ENCODE peak calls at places on chromosomes 16 and 17, in seven cellular contexts. G, J, I, K, M, Z and Q are unnamed samples.

GRCh38 chr16:53156516-53156915 is 101.7 kb downstream of the CHD9 start:
- DNase-seq in G (peak), J (no peak), I (no peak), K (no peak), M (no peak), Z (no peak), Q (no peak)

GRCh38 chr17:54937018-54937417 is 31.4 kb downstream of the COX11 start:
- DNase-seq in G (no peak), J (no peak), I (no peak), K (peak), M (no peak), Z (no peak), Q (no peak)

GRCh38 chr16:58509256-58510096 is 5.8 kb upstream of the SETD6 start:
- DNase-seq in G (no peak), J (no peak), I (no peak), K (no peak), M (peak), Z (no peak), Q (no peak)

GRCh38 chr17:1312261-1312870 is 32.9 kb downstream of the TRARG1 start:
- DNase-seq in G (no peak), J (no peak), I (no peak), K (peak), M (no peak), Z (no peak), Q (no peak)

GRCh38 chr16:22188595-22189442 is 17.3 kb upstream of the EEF2K start:
- DNase-seq in G (peak), J (peak), I (peak), K (peak), M (peak), Z (peak), Q (peak)

GRCh38 chr17:80007939-80008338 is 27.7 kb downstream of the TBC1D16 start:
- DNase-seq in G (no peak), J (no peak), I (no peak), K (no peak), M (no peak), Z (no peak), Q (no peak)

GRCh38 chr16:66335704-66336329 is 30.7 kb upstream of the CDH5 start:
- DNase-seq in G (peak), J (peak), I (no peak), K (peak), M (peak), Z (no peak), Q (no peak)

GRCh38 chr16:80477838-80478237 is 63.0 kb upstream of the DYNLRB2 start:
- DNase-seq in G (no peak), J (no peak), I (no peak), K (no peak), M (no peak), Z (no peak), Q (no peak)

GRCh38 chr16:86667035-86667434 is 88.7 kb downstream of the FOXL1 start:
- DNase-seq in G (peak), J (peak), I (no peak), K (no peak), M (no peak), Z (no peak), Q (peak)

GRCh38 chr16:29852654-29853053 is 10.4 kb downstream of the CDIPT start:
- DNase-seq in G (peak), J (no peak), I (no peak), K (no peak), M (no peak), Z (no peak), Q (peak)

GRCh38 chr17:64067642-64068041 is 47.2 kb upstream of the ICAM2 start:
- DNase-seq in G (no peak), J (no peak), I (no peak), K (no peak), M (no peak), Z (no peak), Q (no peak)

GRCh38 chr16:57808589-57808988 is 6.3 kb upstream of the KIFC3 start:
- DNase-seq in G (no peak), J (no peak), I (no peak), K (no peak), M (no peak), Z (no peak), Q (no peak)

GRCh38 chr17:67386965-67387551 is 10.0 kb downstream of the PITPNC1 start:
- DNase-seq in G (peak), J (peak), I (peak), K (peak), M (peak), Z (peak), Q (no peak)

GRCh38 chr16:14131774-14132695 is 60.9 kb downstream of the MRTFB start:
- DNase-seq in G (no peak), J (no peak), I (no peak), K (no peak), M (no peak), Z (no peak), Q (no peak)

DNA sequence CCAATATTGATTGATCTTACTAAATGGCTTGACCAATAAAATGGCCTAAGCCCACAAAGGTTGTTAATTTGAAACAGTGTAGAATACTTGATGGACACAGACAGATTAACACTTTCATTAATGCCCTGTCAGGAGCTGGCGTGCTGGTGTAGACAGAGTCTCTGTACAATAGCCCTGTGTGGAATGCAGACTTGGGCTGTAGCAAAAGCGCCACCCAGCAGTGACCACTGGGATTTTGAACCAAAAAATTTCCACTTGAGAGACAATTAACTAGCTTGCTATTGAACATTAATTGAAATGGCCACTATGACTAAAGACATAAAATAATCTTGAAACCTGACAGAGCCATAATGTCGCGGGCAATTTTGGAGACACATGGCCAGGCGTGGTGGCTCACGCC is 19.7 kb upstream of the GUCY2D start:
- DNase-seq in G (peak), J (no peak), I (no peak), K (peak), M (no peak), Z (no peak), Q (no peak)
- TF ChIP-seq CTCF in G (peak), J (no peak), I (peak), K (peak), M (no peak), Z (no peak), Q (no peak)

DNA sequence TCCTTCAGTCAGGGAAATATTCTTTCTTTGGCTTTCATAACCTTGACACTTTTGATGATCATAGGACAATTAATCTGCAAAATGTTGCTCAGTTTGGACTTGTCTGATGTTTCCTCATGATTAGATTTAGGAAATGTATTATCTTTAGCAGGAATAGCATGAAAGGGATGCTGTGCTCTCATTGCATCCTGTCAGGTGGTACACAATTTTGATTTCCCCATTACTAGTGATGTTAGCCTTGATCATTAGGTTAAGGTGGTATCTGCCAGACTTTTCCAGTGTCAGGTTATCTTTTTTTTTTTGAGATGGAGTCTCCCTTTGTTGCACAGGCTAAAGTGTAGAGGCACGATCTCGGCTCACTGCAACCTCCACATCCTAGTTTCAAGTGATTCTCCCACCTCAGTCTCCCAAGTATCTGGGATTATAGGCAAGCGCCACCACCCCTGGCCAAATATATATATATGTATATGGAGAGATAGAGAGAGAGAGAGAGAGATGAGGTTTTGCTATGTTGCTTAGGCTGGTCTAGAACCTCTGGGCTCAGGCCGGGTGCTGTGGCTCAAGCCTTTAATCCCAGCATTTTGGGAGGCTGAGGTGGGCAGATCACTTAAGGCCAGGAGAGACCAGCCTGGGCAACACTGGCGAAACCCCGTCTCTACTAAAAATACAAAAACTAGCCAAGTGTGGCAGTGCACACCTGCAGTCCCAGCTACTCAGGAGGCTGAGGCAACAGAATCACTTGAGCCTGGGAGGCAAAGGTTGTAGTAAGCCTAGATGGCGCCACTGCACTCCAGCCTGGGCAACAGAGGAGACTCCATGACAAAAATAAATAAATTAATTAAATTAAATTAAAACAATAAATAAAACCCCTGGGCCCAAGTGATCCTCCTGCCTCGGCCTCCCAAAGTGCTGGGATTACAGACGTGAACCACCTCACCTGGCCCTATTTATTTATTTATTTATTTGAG is 15.8 kb upstream of the CAVIN1 start:
- DNase-seq in G (peak), J (peak), I (no peak), K (no peak), M (no peak), Z (peak), Q (no peak)
- TF ChIP-seq CTCF in G (peak), J (no peak), I (peak), K (peak), M (no peak), Z (peak), Q (no peak)

DNA sequence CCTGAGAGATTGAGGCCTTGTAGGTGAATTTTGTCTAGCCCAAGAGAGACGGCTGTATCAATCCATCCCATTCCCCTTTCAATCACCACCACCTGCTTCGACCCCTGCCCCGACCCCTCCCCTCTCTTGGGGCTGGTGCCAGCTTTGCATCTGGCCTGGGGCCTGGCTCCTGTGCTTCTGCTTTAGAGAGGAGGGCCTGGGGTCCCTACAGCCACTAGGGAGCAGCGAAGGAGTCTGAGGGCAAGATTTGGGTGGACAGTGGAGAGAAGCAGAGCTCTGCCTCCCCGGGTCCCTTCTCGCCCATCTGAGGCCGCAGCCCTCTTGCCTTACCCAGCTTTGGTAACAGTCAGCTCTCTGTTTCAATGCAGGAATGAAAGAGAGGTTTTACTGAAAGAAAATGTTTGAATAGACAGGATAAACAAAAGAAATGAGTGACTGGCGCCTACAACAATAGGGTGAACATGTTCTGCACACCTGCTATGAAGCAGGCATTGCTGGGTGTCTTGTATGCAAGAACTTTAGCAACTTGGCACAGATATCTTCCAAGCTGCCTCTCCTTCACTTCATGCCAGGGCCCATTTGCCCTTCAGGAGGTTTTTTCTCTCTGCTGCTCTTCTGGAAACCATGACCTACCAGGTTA is 57.4 kb downstream of the SLC47A1 start:
- DNase-seq in G (no peak), J (no peak), I (no peak), K (no peak), M (no peak), Z (no peak), Q (no peak)
- TF ChIP-seq CTCF in G (no peak), J (no peak), I (no peak), K (no peak), M (no peak), Z (no peak), Q (no peak)

DNA sequence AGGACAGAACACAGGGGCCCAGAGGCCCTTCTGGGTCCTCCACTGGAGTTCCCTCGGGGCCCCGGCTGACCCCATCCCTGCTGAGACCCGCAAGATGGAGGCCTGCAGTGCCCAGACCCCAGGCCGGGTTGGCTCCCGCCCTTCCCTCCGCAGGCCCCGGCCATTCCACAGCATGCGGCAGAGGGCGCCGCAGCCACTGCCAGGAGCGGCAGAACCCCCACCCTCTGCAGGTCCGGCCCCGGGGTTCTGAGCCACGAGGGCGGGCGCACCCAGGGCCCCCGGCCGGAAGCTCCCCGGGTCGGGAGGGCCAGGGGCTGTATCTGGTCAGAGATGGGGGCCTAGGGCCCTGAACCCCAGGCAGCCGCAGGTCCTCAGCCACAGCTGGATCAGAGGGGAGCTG is 2.4 kb upstream of the PERCC1 start:
- DNase-seq in G (no peak), J (no peak), I (peak), K (no peak), M (no peak), Z (peak), Q (no peak)
- TF ChIP-seq CTCF in G (peak), J (no peak), I (peak), K (peak), M (no peak), Z (peak), Q (peak)

GRCh38 chr17:3815122-3815521 is 14.1 kb upstream of the ITGAE start:
- DNase-seq in G (no peak), J (no peak), I (no peak), K (no peak), M (no peak), Z (no peak), Q (no peak)

GRCh38 chr17:3817851-3818605 is 17.0 kb upstream of the ITGAE start:
- DNase-seq in G (no peak), J (no peak), I (no peak), K (no peak), M (no peak), Z (no peak), Q (no peak)

GRCh38 chr17:3814361-3814760 is 13.4 kb upstream of the ITGAE start:
- DNase-seq in G (no peak), J (no peak), I (no peak), K (no peak), M (no peak), Z (no peak), Q (no peak)

GRCh38 chr17:3813171-3813570 is 12.2 kb upstream of the ITGAE start:
- DNase-seq in G (no peak), J (no peak), I (no peak), K (no peak), M (no peak), Z (no peak), Q (no peak)

GRCh38 chr17:3815925-3816324 is 14.9 kb upstream of the ITGAE start:
- DNase-seq in G (no peak), J (no peak), I (no peak), K (no peak), M (no peak), Z (no peak), Q (no peak)
- TF ChIP-seq CTCF in G (no peak), J (no peak), I (no peak), K (no peak), M (no peak), Z (no peak), Q (no peak)

GRCh38 chr16:75130150-75130771 is 13.7 kb upstream of the LDHD start:
- DNase-seq in G (peak), J (no peak), I (no peak), K (no peak), M (no peak), Z (no peak), Q (no peak)
- TF ChIP-seq CTCF in G (no peak), J (no peak), I (no peak), K (no peak), M (no peak), Z (no peak), Q (no peak)